ENCODE peak calls at places on chromosome 6, in four cellular contexts. One of them, this sample, is unnamed. For H3K9me3, the result is how much of the 10 kb centered on the place peaks cover.

GRCh38 chr6:158381214-158381613 is 68.9 kb downstream of the TULP4 start:
- DNase-seq in OCI-LY7: no peak
- DNase-seq in left lung: no peak
- DNase-seq in neural progenitor cell: no peak
- DNase-seq in this sample: no peak

GRCh38 chr6:35294308-35294945 is 3.2 kb upstream of the DEF6 start:
- DNase-seq in OCI-LY7: peak
- DNase-seq in left lung: no peak
- DNase-seq in neural progenitor cell: peak
- DNase-seq in this sample: peak

GRCh38 chr6:24495516-24495847 is 713 bp downstream of the ALDH5A1 start:
- DNase-seq in OCI-LY7: peak
- DNase-seq in left lung: peak
- DNase-seq in neural progenitor cell: peak
- DNase-seq in this sample: no peak

GRCh38 chr6:108594640-108595039 is 33.9 kb downstream of the FOXO3 start:
- DNase-seq in OCI-LY7: no peak
- DNase-seq in left lung: no peak
- DNase-seq in neural progenitor cell: no peak
- DNase-seq in this sample: no peak

GRCh38 chr6:32894085-32895005 is 40.4 kb downstream of the PSMB9 start:
- DNase-seq in OCI-LY7: peak
- DNase-seq in left lung: peak
- DNase-seq in neural progenitor cell: peak
- DNase-seq in this sample: peak

GRCh38 chr6:109783245-109783990 is 92.3 kb downstream of the FIG4 start:
- DNase-seq in OCI-LY7: no peak
- DNase-seq in left lung: no peak
- DNase-seq in neural progenitor cell: peak
- DNase-seq in this sample: no peak

GRCh38 chr6:26576929-26577719 is 19.6 kb upstream of the ABT1 start:
- DNase-seq in OCI-LY7: no peak
- DNase-seq in left lung: no peak
- DNase-seq in neural progenitor cell: peak
- DNase-seq in this sample: peak

GRCh38 chr6:143896096-143896880 is 32.0 kb downstream of the ZC2HC1B start:
- DNase-seq in OCI-LY7: no peak
- DNase-seq in left lung: no peak
- DNase-seq in neural progenitor cell: no peak
- DNase-seq in this sample: no peak

GRCh38 chr6:81326856-81327561 is 425.5 kb downstream of the TENT5A start:
- DNase-seq in OCI-LY7: no peak
- DNase-seq in left lung: no peak
- DNase-seq in neural progenitor cell: no peak
- DNase-seq in this sample: no peak

GRCh38 chr6:45054610-45055009 is 273.5 kb upstream of the RUNX2 start:
- DNase-seq in OCI-LY7: no peak
- DNase-seq in left lung: no peak
- DNase-seq in neural progenitor cell: no peak
- DNase-seq in this sample: no peak

GRCh38 chr6:101398716-101399626 is 5.5 kb downstream of the GRIK2 start:
- DNase-seq in OCI-LY7: no peak
- DNase-seq in left lung: peak
- DNase-seq in neural progenitor cell: peak
- DNase-seq in this sample: no peak

GRCh38 chr6:112735129-112735528 is 388.0 kb downstream of the RFPL4B start:
- DNase-seq in OCI-LY7: no peak
- DNase-seq in left lung: no peak
- DNase-seq in neural progenitor cell: no peak
- DNase-seq in this sample: no peak

GRCh38 chr6:91786474-91787184 is 1199.8 kb upstream of the MAP3K7 start:
- DNase-seq in OCI-LY7: no peak
- DNase-seq in left lung: no peak
- DNase-seq in neural progenitor cell: peak
- DNase-seq in this sample: no peak

GRCh38 chr6:91782789-91783188 is 1195.9 kb upstream of the MAP3K7 start:
- DNase-seq in OCI-LY7: no peak
- DNase-seq in left lung: no peak
- DNase-seq in neural progenitor cell: peak
- DNase-seq in this sample: no peak

DNA sequence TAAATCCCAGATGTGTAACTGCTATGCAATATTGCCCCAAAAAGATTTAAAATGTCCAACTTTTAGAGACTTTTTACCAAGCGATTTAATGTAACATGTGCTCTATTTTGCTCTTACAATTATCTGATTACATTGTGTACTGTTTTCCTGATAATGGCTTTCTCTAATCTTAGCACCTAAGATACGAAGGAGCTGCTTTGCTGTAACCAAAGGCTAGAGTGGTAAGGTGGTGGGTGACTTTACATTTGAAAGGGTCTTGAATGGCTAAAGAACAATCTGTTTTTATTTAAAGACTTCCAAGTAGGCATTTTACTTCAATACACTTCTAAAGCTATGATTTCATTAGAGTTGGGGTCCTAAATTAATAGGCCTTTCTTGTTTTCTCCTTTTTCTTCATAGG is 1201.6 kb upstream of the MAP3K7 start:
- DNase-seq in OCI-LY7: no peak
- DNase-seq in left lung: no peak
- DNase-seq in neural progenitor cell: no peak
- DNase-seq in this sample: no peak
- H3K9me3 ChIP-seq in OCI-LY7: under half
- H3K9me3 ChIP-seq in left lung: under half
- H3K9me3 ChIP-seq in neural progenitor cell: under half
- H3K9me3 ChIP-seq in this sample: under half

DNA sequence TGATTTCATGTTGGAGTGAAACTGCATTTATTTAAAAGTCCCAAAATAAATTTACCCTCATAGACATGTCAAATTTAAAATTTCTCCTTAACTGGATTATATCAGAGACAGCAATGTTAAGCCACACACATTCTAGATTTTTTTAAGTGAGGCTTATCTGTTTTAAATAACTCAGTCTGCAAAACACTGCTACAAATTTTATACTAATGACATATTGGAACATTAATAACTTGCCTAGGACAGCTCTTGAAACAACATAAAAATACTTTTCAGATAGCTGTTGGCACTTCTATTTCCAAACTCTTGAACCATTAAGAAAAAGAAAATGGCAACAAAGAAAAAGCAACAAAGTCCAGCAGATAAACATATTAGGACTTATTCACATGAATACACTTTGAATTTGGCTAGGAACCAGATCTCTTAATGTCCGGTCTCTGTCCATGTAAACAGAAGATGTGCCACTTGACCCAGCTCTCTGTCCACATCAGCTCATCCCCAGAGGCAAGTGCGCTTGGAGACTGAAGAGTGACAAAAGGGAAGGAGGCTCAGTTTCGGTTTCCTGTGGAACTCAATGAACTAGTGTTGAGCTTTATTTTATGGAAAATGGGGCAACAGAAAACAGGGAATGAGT is 219.3 kb upstream of the THBS2 start:
- DNase-seq in OCI-LY7: no peak
- DNase-seq in left lung: no peak
- DNase-seq in neural progenitor cell: no peak
- DNase-seq in this sample: no peak
- H3K9me3 ChIP-seq in OCI-LY7: under half
- H3K9me3 ChIP-seq in left lung: under half
- H3K9me3 ChIP-seq in neural progenitor cell: under half
- H3K9me3 ChIP-seq in this sample: under half

GRCh38 chr6:53240763-53241162 is 92.1 kb upstream of the GCM1 start:
- DNase-seq in OCI-LY7: no peak
- DNase-seq in left lung: no peak
- DNase-seq in neural progenitor cell: no peak
- DNase-seq in this sample: no peak
- H3K9me3 ChIP-seq in OCI-LY7: under half
- H3K9me3 ChIP-seq in left lung: under half
- H3K9me3 ChIP-seq in neural progenitor cell: under half
- H3K9me3 ChIP-seq in this sample: under half

DNA sequence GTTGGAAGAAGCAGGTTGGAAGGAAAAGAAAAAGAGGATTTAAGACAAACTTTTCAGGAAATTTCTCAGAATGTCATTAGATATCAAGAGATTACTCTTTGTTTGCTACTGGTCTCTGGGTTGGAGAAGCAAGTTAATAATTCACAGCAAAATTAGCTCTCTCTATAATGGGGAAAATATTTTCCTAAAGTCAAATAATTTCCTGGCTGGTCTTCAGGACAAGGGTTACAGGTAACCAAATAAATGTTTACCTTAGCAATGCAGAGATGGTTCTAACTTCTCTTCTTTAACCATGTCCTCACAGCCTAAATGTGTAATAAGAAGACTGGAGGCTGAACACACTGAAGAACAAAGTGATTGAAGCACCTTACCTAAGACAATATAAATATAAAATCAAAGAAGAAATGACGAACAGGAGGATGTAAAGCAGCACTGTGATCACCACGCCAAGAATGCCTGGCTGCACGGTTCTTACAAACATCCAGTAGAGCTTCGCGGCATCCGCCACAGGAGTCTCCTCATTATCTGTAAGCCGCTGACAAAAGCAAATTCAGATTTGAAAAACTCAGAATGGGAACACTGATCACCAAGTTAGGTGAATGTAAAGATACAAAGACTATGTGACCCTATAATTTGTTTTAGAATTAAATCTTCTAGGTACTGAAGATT is 717.5 kb downstream of the TFAP2A start:
- DNase-seq in OCI-LY7: no peak
- DNase-seq in left lung: no peak
- DNase-seq in neural progenitor cell: no peak
- DNase-seq in this sample: no peak
- H3K9me3 ChIP-seq in OCI-LY7: under half
- H3K9me3 ChIP-seq in left lung: under half
- H3K9me3 ChIP-seq in neural progenitor cell: under half
- H3K9me3 ChIP-seq in this sample: under half

GRCh38 chr6:168063431-168063830 is 15.6 kb downstream of the FRMD1 start:
- DNase-seq in OCI-LY7: no peak
- DNase-seq in left lung: peak
- DNase-seq in neural progenitor cell: no peak
- DNase-seq in this sample: no peak
- H3K9me3 ChIP-seq in OCI-LY7: under half
- H3K9me3 ChIP-seq in left lung: under half
- H3K9me3 ChIP-seq in neural progenitor cell: under half
- H3K9me3 ChIP-seq in this sample: under half

DNA sequence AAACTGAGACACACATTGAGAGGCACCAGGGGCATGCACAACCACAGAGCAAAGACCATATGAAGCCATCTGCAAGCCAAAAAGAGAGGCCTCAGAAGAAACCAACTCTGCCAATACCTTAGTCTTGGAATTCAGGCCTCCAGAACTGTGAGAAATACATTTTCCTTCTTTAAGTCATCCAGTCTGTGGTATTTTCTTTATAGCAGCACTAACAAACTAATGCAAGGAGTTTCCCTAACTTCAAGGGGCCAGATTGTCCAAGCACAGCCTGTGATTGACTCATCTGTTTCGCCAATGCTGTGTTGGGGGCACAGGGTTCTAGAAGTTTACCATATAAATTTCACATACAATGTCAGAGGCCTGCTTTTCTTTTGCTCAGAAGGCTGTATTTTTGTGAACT is 364.6 kb downstream of the GJA1 start:
- DNase-seq in OCI-LY7: no peak
- DNase-seq in left lung: no peak
- DNase-seq in neural progenitor cell: no peak
- DNase-seq in this sample: no peak
- H3K9me3 ChIP-seq in OCI-LY7: under half
- H3K9me3 ChIP-seq in left lung: under half
- H3K9me3 ChIP-seq in neural progenitor cell: under half
- H3K9me3 ChIP-seq in this sample: under half

DNA sequence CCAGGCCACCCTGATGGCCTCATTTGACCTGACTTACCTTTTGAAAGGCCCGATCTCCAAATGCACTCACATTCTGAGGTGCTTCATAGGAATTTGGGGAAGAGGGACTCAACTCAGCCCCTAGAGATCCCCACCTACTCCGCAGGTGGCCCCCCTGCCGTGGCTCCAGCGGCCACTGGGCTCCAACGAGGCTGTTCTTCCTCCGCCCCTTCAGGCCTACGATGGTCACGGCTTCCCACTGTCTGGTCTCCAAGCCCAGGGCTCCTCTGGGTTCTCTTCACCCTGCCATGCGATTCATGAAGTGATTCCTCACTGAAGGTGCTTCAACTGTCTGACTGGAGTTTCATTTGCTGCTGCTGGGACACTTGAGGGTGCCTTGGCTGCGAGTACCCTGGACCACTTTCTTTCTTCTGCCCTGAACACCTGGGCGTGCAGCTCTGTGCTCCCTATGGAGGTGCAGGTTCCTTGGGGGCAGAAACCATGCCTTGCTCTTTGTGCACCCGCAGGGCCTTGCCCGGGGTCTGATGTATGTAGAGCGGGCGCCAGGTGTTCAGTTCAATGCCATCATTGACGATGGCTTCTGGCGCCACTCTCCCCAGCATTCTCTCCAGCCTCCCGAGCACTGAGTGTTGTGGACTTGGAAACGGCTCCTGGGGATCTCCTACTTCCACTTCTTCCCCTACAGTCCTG is 10.0 kb upstream of the DUSP22 start:
- DNase-seq in OCI-LY7: no peak
- DNase-seq in left lung: peak
- DNase-seq in neural progenitor cell: no peak
- DNase-seq in this sample: no peak
- H3K9me3 ChIP-seq in OCI-LY7: under half
- H3K9me3 ChIP-seq in left lung: under half
- H3K9me3 ChIP-seq in neural progenitor cell: under half
- H3K9me3 ChIP-seq in this sample: under half

DNA sequence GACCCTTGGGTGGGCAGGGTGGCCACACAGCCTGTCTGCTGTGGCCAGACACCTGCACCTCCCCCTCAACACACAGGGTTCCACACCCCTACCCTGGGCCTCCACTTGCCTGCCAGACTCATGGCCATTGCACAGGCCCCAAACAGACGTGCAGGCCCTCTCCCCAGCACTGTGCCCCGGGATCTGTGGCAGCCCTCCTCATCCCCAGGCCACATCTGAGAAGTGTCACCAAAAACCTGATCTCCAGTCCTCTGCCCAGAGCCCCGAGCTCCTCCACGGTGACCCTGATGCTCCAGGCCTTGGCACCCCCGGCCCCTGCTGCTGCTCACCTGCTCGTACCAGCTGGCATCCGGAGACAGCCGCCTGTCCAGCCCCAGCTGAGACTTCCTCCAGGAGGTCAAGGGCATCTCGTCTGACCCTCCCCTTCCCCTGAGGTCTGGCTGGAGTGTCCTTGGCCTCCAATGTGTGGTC is 160.1 kb downstream of the DLL1 start:
- DNase-seq in OCI-LY7: no peak
- DNase-seq in left lung: peak
- DNase-seq in neural progenitor cell: no peak
- DNase-seq in this sample: no peak
- H3K9me3 ChIP-seq in OCI-LY7: under half
- H3K9me3 ChIP-seq in left lung: under half
- H3K9me3 ChIP-seq in neural progenitor cell: under half
- H3K9me3 ChIP-seq in this sample: under half

GRCh38 chr6:351011-351866 is 40.3 kb upstream of the IRF4 start:
- DNase-seq in OCI-LY7: no peak
- DNase-seq in left lung: no peak
- DNase-seq in neural progenitor cell: no peak
- DNase-seq in this sample: no peak

GRCh38 chr6:348860-349396 is 42.6 kb upstream of the IRF4 start:
- DNase-seq in OCI-LY7: no peak
- DNase-seq in left lung: no peak
- DNase-seq in neural progenitor cell: no peak
- DNase-seq in this sample: no peak

GRCh38 chr6:351867-352289 is 39.7 kb upstream of the IRF4 start:
- DNase-seq in OCI-LY7: peak
- DNase-seq in left lung: no peak
- DNase-seq in neural progenitor cell: no peak
- DNase-seq in this sample: no peak

GRCh38 chr6:349491-349921 is 42.0 kb upstream of the IRF4 start:
- DNase-seq in OCI-LY7: no peak
- DNase-seq in left lung: no peak
- DNase-seq in neural progenitor cell: no peak
- DNase-seq in this sample: no peak

GRCh38 chr6:350371-350770 is 41.2 kb upstream of the IRF4 start:
- DNase-seq in OCI-LY7: no peak
- DNase-seq in left lung: no peak
- DNase-seq in neural progenitor cell: no peak
- DNase-seq in this sample: no peak
- H3K9me3 ChIP-seq in OCI-LY7: under half
- H3K9me3 ChIP-seq in left lung: under half
- H3K9me3 ChIP-seq in neural progenitor cell: under half
- H3K9me3 ChIP-seq in this sample: under half